ENCODE peak calls at places on chromosome 16, in seven cellular contexts. H is A549, V is cardiac fibroblast, L is RWPE1, N is foreskin fibroblast, F is NB4, Y is mesothelial cell of epicardium. J is an unnamed sample.

GRCh38 chr16:13223666-13224065 is 322.3 kb downstream of the SHISA9 start:
- DNase-seq in H (no peak), V (no peak), L (no peak), N (no peak), F (no peak), Y (no peak), J (no peak)

GRCh38 chr16:84774810-84775209 is 45.0 kb upstream of the CRISPLD2 start:
- DNase-seq in H (no peak), V (peak), L (peak), N (peak), F (peak), Y (no peak), J (no peak)

GRCh38 chr16:88405325-88406060 is 22.7 kb downstream of the ZNF469 start:
- DNase-seq in H (no peak), V (peak), L (no peak), N (peak), F (no peak), Y (no peak), J (no peak)

GRCh38 chr16:53900678-53901077 is 196.7 kb downstream of the FTO start:
- DNase-seq in H (no peak), V (no peak), L (no peak), N (no peak), F (no peak), Y (no peak), J (no peak)

GRCh38 chr16:63714876-63715275 is 1407.0 kb downstream of the CDH11 start:
- DNase-seq in H (no peak), V (no peak), L (no peak), N (no peak), F (no peak), Y (no peak), J (no peak)

GRCh38 chr16:71230122-71230845 is at the start of gene HYDIN:
- DNase-seq in H (peak), V (peak), L (peak), N (peak), F (no peak), Y (peak), J (peak)

GRCh38 chr16:23694707-23695373 is 16.2 kb downstream of the PLK1 start:
- DNase-seq in H (no peak), V (peak), L (no peak), N (peak), F (no peak), Y (no peak), J (peak)

GRCh38 chr16:1877804-1878203 is 5.8 kb upstream of the MEIOB start:
- DNase-seq in H (no peak), V (no peak), L (no peak), N (no peak), F (no peak), Y (no peak), J (no peak)

GRCh38 chr16:62615526-62615925 is 579.3 kb upstream of the CDH8 start:
- DNase-seq in H (no peak), V (no peak), L (no peak), N (no peak), F (no peak), Y (no peak), J (no peak)

GRCh38 chr16:22683258-22683657 is 130.7 kb upstream of the HS3ST2 start:
- DNase-seq in H (no peak), V (no peak), L (no peak), N (no peak), F (no peak), Y (no peak), J (no peak)

GRCh38 chr16:89102777-89103073 is 9.1 kb downstream of the ACSF3 start:
- DNase-seq in H (no peak), V (no peak), L (no peak), N (no peak), F (no peak), Y (no peak), J (no peak)

GRCh38 chr16:29663020-29663828 is at the start of gene SPN:
- DNase-seq in H (no peak), V (no peak), L (no peak), N (no peak), F (peak), Y (no peak), J (no peak)

GRCh38 chr16:85984947-85985451 is 86.0 kb downstream of the IRF8 start:
- DNase-seq in H (no peak), V (no peak), L (no peak), N (no peak), F (peak), Y (no peak), J (no peak)

GRCh38 chr16:85988306-85988705 is 89.3 kb downstream of the IRF8 start:
- DNase-seq in H (no peak), V (no peak), L (no peak), N (no peak), F (no peak), Y (no peak), J (no peak)

GRCh38 chr16:85987750-85988078 is 88.8 kb downstream of the IRF8 start:
- DNase-seq in H (peak), V (no peak), L (peak), N (no peak), F (no peak), Y (no peak), J (no peak)

GRCh38 chr16:85988723-85989313 is 89.9 kb downstream of the IRF8 start:
- DNase-seq in H (no peak), V (no peak), L (no peak), N (no peak), F (no peak), Y (no peak), J (no peak)

DNA sequence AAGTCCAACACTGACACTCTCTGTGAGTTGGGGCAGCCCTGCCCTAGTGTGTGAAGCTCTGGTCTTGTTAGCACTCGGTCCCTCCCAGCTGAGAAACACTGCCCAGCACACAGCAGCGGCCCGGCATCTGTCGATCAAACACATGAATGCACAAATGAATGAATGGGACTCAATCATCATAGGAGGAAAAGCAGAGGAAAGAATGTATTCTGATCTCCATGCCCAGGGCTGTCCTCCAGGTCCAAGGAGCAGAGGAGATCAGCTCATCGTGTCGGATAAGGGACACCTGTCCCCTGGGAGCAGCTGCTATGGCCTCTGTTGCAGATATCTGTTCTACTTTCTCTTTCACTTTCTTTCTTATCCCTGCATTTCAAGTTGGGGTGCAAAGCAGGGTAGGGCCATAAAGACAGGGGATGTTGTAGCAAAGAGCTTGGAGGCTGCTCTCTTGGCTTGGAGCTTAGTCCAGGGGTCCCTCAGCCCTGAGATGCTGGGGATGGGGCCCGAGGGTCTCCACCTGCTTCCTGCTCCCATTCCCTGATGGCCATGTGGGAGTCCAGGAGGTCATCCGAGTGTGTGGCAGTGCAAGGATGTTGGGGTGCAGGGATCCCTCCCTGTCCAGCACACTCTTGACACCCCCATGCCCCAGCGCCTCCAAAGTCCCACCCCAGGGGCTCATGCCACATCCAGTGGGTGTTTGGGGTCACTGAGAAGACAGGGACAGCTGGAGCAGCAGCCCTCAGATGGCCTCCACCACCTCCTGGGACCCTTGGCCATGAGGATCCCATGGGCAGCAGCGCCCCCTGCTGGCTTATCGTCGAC is 88.2 kb downstream of the IRF8 start:
- DNase-seq in H (no peak), V (no peak), L (no peak), N (no peak), F (peak), Y (no peak), J (peak)
- TF ChIP-seq CTCF in H (peak), V (peak), L (no peak), N (no peak), F (peak), Y (peak), J (peak)

GRCh38 chr16:8934601-8935000 is 29.1 kb downstream of the USP7 start:
- DNase-seq in H (no peak), V (no peak), L (no peak), N (no peak), F (no peak), Y (no peak), J (no peak)

GRCh38 chr16:8937803-8938202 is 25.9 kb downstream of the USP7 start:
- DNase-seq in H (no peak), V (no peak), L (no peak), N (no peak), F (no peak), Y (no peak), J (no peak)

GRCh38 chr16:8936421-8936820 is 27.3 kb downstream of the USP7 start:
- DNase-seq in H (peak), V (peak), L (peak), N (peak), F (peak), Y (no peak), J (peak)

GRCh38 chr16:8931864-8932263 is 31.8 kb downstream of the USP7 start:
- DNase-seq in H (no peak), V (peak), L (peak), N (peak), F (peak), Y (no peak), J (peak)

DNA sequence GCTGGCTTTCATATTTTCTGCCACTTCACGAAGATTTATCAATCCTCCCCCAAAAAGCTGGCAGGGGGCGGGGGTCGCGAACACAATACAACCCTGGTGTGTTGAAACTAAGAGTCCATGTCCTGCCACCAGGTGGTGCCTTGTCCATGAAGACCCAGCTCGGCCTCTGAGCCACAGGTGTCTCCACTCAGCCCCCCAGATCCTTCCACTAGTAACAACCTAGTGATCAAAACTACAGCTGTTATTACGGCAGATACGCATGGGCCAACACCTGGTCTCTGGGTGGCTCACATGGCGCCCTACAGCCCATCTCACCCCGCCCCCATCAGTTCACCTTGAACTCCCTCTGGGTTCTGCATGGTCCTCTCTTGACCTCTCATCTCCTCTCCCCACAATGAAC is 27.7 kb downstream of the USP7 start:
- DNase-seq in H (no peak), V (no peak), L (no peak), N (no peak), F (peak), Y (no peak), J (no peak)
- TF ChIP-seq CTCF in H (no peak), V (peak), L (no peak), N (peak), F (no peak), Y (no peak), J (no peak)

GRCh38 chr16:66026211-66026610 is 340.3 kb upstream of the CDH5 start:
- DNase-seq in H (no peak), V (peak), L (no peak), N (no peak), F (peak), Y (no peak), J (peak)
- TF ChIP-seq CTCF in H (no peak), V (peak), L (no peak), N (peak), F (peak), Y (no peak), J (peak)

GRCh38 chr16:56985962-56986360 is 3.4 kb upstream of the NLRC5 start:
- DNase-seq in H (no peak), V (no peak), L (no peak), N (no peak), F (no peak), Y (no peak), J (no peak)
- TF ChIP-seq CTCF in H (no peak), V (no peak), L (no peak), N (no peak), F (no peak), Y (no peak), J (no peak)

GRCh38 chr16:10983175-10983558 is 38.8 kb downstream of the CLEC16A start:
- DNase-seq in H (no peak), V (no peak), L (no peak), N (no peak), F (no peak), Y (no peak), J (no peak)
- TF ChIP-seq CTCF in H (no peak), V (no peak), L (no peak), N (no peak), F (peak), Y (no peak), J (no peak)